ENCODE peak calls at places on chromosomes 5 and 9, in four cellular contexts. P, H, J and A are unnamed samples.

GRCh38 chr9:91310037-91310436 is 51.7 kb downstream of the AUH start:
- DNase-seq in H (no peak), P (no peak), J (no peak), A (no peak)

GRCh38 chr5:52119768-52120167 is 667.9 kb upstream of the ITGA1 start:
- DNase-seq in H (no peak), P (no peak), J (no peak), A (no peak)

GRCh38 chr9:69411931-69412740 is 87.1 kb downstream of the ENTREP1 start:
- DNase-seq in P (no peak), H (no peak), J (no peak), A (no peak)

GRCh38 chr5:138033275-138033808 is 463 bp upstream of the FAM13B start:
- DNase-seq in H (no peak), J (peak; percentile 29), P (no peak), A (no peak)

GRCh38 chr9:37751186-37751585 is 2.4 kb upstream of the TRMT10B start:
- DNase-seq in J (no peak), H (no peak), P (no peak), A (no peak)

GRCh38 chr5:67095346-67095871 is 101.2 kb downstream of the CD180 start:
- DNase-seq in H (peak; percentile 33), P (no peak), J (no peak), A (no peak)

GRCh38 chr5:172496671-172497371 is 42.5 kb upstream of the SH3PXD2B start:
- DNase-seq in H (no peak), P (peak; percentile 25), J (no peak), A (no peak)

GRCh38 chr5:95022967-95023695 is 261.8 kb downstream of the MCTP1 start:
- DNase-seq in J (no peak), P (no peak), H (no peak), A (no peak)

GRCh38 chr9:82970359-82970758 is 92.6 kb downstream of the RASEF start:
- DNase-seq in J (no peak), H (no peak), P (no peak), A (no peak)

DNA sequence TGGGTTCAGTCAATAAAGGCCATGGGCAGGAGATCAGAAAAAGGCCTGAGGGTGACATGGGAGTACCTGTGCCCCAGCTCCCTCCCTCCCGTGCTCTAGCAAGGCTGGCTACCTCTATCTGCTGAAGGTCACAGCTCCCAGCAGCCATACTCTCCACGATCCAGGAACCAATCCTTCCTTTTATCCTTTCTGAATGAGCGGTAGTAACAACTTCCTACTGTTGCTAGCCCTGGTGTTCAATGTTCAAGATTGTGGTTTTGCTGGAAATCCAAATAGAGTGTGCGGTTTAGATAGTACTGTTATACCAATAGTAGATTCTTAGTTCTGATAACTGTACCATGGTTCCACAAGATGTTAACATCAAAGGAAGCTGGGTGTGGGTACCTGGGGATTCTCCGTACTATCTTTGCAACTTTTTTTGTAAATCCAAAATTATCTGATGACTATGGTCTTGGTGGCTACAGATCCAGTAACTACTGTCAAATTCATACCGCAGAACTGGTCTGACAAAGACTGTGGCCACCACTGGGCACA is 190.9 kb downstream of the ESM1 start:
- DNase-seq in P (no peak), H (no peak), J (no peak), A (no peak)
- H2BK15ac ChIP-seq in P (no peak overlapping the region), H (peak overlapping the region; percentile 65), J (no peak overlapping the region), A (no peak overlapping the region)

GRCh38 chr9:13267743-13268142 is 11.7 kb downstream of the MPDZ start:
- DNase-seq in P (no peak), H (peak; percentile 94), J (no peak), A (no peak)

GRCh38 chr9:13270734-13271133 is 8.8 kb downstream of the MPDZ start:
- DNase-seq in J (no peak), H (no peak), P (no peak), A (no peak)

GRCh38 chr9:13269589-13270452 is 9.7 kb downstream of the MPDZ start:
- DNase-seq in P (no peak), J (no peak), H (no peak), A (no peak)

GRCh38 chr9:13266172-13266571 is 13.3 kb downstream of the MPDZ start:
- DNase-seq in H (peak; percentile 61), J (no peak), P (no peak), A (no peak)

DNA sequence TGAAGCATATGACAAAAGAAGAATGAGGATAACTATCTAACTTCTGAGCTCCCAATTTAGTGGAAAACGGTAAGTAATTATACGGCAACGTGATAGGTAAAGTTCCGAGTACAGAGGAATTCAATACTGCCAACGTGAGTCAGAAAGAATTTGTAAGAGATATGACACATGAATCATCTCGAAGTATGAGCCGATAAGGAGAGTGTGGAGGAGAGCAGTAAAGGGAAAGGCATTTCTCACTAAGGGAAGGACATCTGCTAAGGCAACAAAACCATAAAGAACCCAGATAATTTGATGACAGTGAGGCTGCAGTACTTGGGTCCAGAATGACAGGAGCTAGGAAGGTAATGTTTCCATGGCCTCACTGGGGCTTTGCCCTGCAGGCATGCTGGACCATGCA is 11.0 kb downstream of the MPDZ start:
- DNase-seq in J (no peak), H (peak; percentile 56), P (no peak), A (no peak)
- H2AK5ac ChIP-seq in J (no peak overlapping the region), H (no peak overlapping the region), P (no peak overlapping the region), A (no peak overlapping the region)

GRCh38 chr9:104923289-104923688 is 4.7 kb downstream of the ABCA1 start:
- DNase-seq in P (no peak), J (no peak), H (peak; percentile 92), A (no peak)
- H3K4me1 ChIP-seq in P (no peaks in the 10 kb centered on the region), J (no peaks in the 10 kb centered on the region), H (peaks cover 12% of the 10 kb centered on the region), A (peaks cover 4% of the 10 kb centered on the region)

DNA sequence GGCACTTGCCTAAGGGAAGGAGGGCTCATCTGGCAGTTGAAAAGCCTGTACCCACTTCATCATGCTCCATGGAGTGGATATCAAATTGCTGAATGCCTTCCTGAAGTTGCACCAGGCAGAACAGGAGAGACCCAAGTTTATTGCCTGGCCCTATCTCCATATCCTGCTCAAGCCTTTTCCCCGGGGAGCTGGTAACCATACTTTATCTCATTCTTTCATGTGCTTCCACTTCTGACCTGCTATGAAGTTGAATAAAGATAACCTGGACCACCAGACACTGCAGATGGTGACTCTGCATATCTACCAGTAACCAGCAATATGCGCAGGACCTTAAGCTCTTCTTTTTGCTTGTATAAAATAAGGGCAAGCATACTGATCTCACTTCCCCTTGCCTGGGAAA is 1397.5 kb upstream of the CDH6 start:
- DNase-seq in H (no peak), J (no peak), P (peak; percentile 27), A (no peak)
- H2BK15ac ChIP-seq in H (no peak overlapping the region), J (no peak overlapping the region), P (no peak overlapping the region), A (no peak overlapping the region)

GRCh38 chr9:72431036-72431435 is 66.0 kb upstream of the ZFAND5 start:
- DNase-seq in J (no peak), P (no peak), H (no peak), A (no peak)
- H2AK5ac ChIP-seq in J (no peak overlapping the region), P (no peak overlapping the region), H (no peak overlapping the region), A (no peak overlapping the region)

DNA sequence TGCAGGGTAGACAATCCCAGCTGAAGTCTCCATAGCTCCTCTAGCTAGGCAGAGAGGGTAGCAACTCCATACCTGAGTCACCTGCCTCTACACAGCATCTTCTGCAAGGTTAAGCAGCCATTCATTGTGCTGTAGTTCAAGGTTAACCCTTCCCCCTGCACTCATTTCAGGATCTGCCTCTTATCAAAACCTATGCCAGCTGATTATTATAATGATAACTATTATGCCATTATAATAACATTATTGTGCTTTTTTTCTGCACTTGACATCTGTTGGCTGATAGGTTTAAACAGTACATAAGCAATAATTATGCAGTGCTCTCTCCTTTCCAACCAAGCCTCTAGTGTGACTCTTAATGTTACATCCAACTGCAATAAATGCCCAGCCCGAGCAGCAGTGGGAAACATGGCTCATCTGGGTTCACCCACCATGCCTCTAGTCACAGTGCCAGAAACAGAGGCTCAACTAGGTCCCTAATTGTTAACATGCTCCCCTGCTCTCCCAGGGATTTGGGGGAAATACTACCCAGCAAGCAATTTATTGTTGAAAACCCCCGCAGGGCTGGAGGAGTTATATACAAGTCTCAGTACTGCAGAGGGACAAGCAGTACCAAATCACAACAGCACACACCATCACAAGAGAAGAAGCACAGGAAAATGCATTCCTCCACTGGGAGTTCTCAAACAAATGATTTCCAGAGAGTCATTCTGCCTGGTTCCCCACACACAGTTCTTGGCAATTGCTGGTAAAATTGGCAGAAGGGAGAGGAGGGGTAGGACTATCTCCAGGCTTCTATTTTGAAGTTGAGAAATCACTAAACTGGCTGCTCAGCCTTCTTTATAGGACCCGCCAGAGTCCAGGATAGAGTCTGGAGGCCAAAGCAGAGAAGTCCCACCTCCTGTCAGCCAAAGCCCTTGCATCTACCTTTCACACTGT is 17.1 kb downstream of the SIL1 start:
- DNase-seq in P (no peak), H (no peak), J (no peak), A (no peak)
- H3K4me1 ChIP-seq in P (no peaks in the 10 kb centered on the region), H (peaks cover 21% of the 10 kb centered on the region), J (no peaks in the 10 kb centered on the region), A (peaks cover 22% of the 10 kb centered on the region)

DNA sequence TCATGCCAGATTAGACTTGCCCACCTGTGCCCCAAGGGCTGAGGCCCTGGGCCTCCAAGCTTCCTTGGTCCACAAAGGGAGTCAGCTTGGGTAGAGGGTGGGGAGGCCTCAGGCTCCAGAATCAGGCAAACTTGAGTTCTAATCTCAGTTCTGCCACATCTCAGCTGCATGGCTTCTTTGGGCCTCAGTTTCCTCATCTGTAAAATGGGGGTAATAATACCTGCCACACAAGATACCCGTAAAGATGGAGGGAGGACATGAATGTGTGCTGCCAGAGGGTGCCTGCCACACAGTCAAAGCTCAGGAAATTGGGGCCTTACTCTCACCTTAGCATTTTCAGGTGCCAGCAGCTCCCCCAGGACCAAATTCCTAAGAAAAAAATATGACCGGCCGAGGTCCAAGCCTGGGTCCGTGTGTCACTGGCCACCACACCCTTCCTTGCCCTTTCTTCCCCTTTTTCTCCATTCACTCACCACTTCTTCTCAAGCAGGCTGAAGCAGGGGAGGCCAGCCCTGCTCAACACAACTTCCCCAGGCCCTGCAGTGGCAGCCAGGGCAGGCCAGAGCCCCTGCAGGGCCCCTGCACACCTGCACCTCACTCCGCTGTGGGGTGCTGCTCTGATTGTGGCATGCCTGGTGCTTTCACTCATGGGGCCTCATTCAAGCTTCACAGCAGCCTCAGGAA is 3.8 kb downstream of the RGS14 start:
- DNase-seq in J (no peak), H (no peak), P (no peak), A (no peak)
- H2BK15ac ChIP-seq in J (peak overlapping the region; percentile 46), H (no peak overlapping the region), P (no peak overlapping the region), A (peak overlapping the region; percentile 4)

DNA sequence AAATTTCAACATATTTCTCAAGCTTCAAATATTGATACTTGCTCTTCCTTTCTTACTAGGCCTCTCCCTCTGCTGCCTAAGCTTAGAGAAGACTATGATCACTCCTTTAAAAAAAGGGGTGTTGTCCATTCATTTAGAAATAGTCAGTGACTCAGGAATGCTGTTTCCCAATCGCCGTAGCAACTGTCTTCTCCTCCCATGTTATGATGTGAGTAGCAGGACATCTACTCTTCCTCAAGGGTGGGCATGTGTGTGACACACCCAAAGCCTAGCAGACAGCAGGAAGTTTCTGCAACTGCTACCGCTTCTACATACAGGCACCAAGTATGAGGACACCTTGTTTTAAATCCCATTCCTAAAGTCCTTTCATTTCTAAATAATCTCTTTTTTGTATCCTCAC is 14.5 kb downstream of the DIAPH1 start:
- DNase-seq in H (peak; percentile 94), J (no peak), P (peak; percentile 32), A (no peak)
- H2AK5ac ChIP-seq in H (no peak overlapping the region), J (no peak overlapping the region), P (no peak overlapping the region), A (no peak overlapping the region)